ENCODE peak calls at places on chromosomes 11 and 22, in nine cellular contexts. One of them, this sample, is unnamed.

GRCh38 chr22:48331266-48331665 is 1496.4 kb downstream of the BRD1 start:
- DNase-seq in mammary epithelial cell: no peak
- DNase-seq in body of pancreas: no peak
- DNase-seq in stomach: no peak
- DNase-seq in PC-9: no peak
- DNase-seq in ovary: no peak
- DNase-seq in adrenal gland: no peak
- DNase-seq in psoas muscle: no peak
- DNase-seq in spleen: no peak
- DNase-seq in this sample: no peak

GRCh38 chr11:10004526-10005113 is 289.4 kb downstream of the SBF2 start:
- DNase-seq in adrenal gland: no peak
- DNase-seq in spleen: no peak
- DNase-seq in stomach: no peak
- DNase-seq in body of pancreas: no peak
- DNase-seq in mammary epithelial cell: peak
- DNase-seq in ovary: no peak
- DNase-seq in psoas muscle: no peak
- DNase-seq in PC-9: peak
- DNase-seq in this sample: no peak

GRCh38 chr11:111960916-111961315 is 23.8 kb downstream of the DIXDC1 start:
- DNase-seq in psoas muscle: peak
- DNase-seq in PC-9: peak
- DNase-seq in adrenal gland: peak
- DNase-seq in ovary: no peak
- DNase-seq in stomach: peak
- DNase-seq in body of pancreas: peak
- DNase-seq in mammary epithelial cell: peak
- DNase-seq in spleen: no peak
- DNase-seq in this sample: no peak

GRCh38 chr22:39266398-39267030 is 21.7 kb upstream of the PDGFB start:
- DNase-seq in mammary epithelial cell: no peak
- DNase-seq in body of pancreas: no peak
- DNase-seq in spleen: no peak
- DNase-seq in psoas muscle: no peak
- DNase-seq in stomach: no peak
- DNase-seq in ovary: no peak
- DNase-seq in PC-9: peak
- DNase-seq in adrenal gland: no peak
- DNase-seq in this sample: no peak

GRCh38 chr11:6191733-6192132 is 7.3 kb upstream of the OR52W1 start:
- DNase-seq in spleen: no peak
- DNase-seq in PC-9: no peak
- DNase-seq in body of pancreas: no peak
- DNase-seq in ovary: no peak
- DNase-seq in adrenal gland: no peak
- DNase-seq in stomach: no peak
- DNase-seq in mammary epithelial cell: no peak
- DNase-seq in psoas muscle: no peak
- DNase-seq in this sample: no peak

GRCh38 chr11:113305440-113306336 is 8.7 kb upstream of the TTC12 start:
- DNase-seq in spleen: peak
- DNase-seq in stomach: peak
- DNase-seq in ovary: peak
- DNase-seq in mammary epithelial cell: peak
- DNase-seq in psoas muscle: peak
- DNase-seq in PC-9: peak
- DNase-seq in body of pancreas: peak
- DNase-seq in adrenal gland: peak
- DNase-seq in this sample: no peak

GRCh38 chr22:49724893-49725489 is 102.7 kb downstream of the BRD1 start:
- DNase-seq in PC-9: peak
- DNase-seq in body of pancreas: peak
- DNase-seq in spleen: peak
- DNase-seq in mammary epithelial cell: peak
- DNase-seq in stomach: peak
- DNase-seq in psoas muscle: peak
- DNase-seq in ovary: no peak
- DNase-seq in adrenal gland: peak
- DNase-seq in this sample: no peak

GRCh38 chr11:94968334-94968958 is 4.9 kb downstream of the CWC15 start:
- DNase-seq in spleen: no peak
- DNase-seq in psoas muscle: no peak
- DNase-seq in mammary epithelial cell: peak
- DNase-seq in body of pancreas: no peak
- DNase-seq in ovary: no peak
- DNase-seq in adrenal gland: no peak
- DNase-seq in PC-9: no peak
- DNase-seq in stomach: no peak
- DNase-seq in this sample: no peak

GRCh38 chr11:70233511-70233919 is 30.4 kb downstream of the FADD start:
- DNase-seq in body of pancreas: no peak
- DNase-seq in psoas muscle: no peak
- DNase-seq in mammary epithelial cell: peak
- DNase-seq in PC-9: peak
- DNase-seq in stomach: peak
- DNase-seq in ovary: no peak
- DNase-seq in adrenal gland: no peak
- DNase-seq in spleen: no peak
- DNase-seq in this sample: no peak

GRCh38 chr11:561148-562003 is 606 bp downstream of the RASSF7 start:
- DNase-seq in mammary epithelial cell: peak
- DNase-seq in psoas muscle: no peak
- DNase-seq in stomach: peak
- DNase-seq in adrenal gland: no peak
- DNase-seq in spleen: no peak
- DNase-seq in PC-9: peak
- DNase-seq in body of pancreas: peak
- DNase-seq in ovary: no peak
- DNase-seq in this sample: no peak

GRCh38 chr11:1291295-1292017 is 18.0 kb downstream of the TOLLIP start:
- DNase-seq in mammary epithelial cell: no peak
- DNase-seq in ovary: peak
- DNase-seq in psoas muscle: no peak
- DNase-seq in stomach: no peak
- DNase-seq in spleen: peak
- DNase-seq in adrenal gland: peak
- DNase-seq in body of pancreas: peak
- DNase-seq in PC-9: no peak
- DNase-seq in this sample: no peak

GRCh38 chr22:27853404-27853803 is 51.8 kb upstream of the MN1 start:
- DNase-seq in psoas muscle: no peak
- DNase-seq in body of pancreas: no peak
- DNase-seq in mammary epithelial cell: no peak
- DNase-seq in ovary: no peak
- DNase-seq in PC-9: no peak
- DNase-seq in spleen: no peak
- DNase-seq in stomach: no peak
- DNase-seq in adrenal gland: no peak
- DNase-seq in this sample: no peak

GRCh38 chr11:126181939-126182730 is 29.3 kb downstream of the RPUSD4 start:
- DNase-seq in stomach: no peak
- DNase-seq in PC-9: no peak
- DNase-seq in body of pancreas: no peak
- DNase-seq in adrenal gland: no peak
- DNase-seq in spleen: peak
- DNase-seq in ovary: no peak
- DNase-seq in mammary epithelial cell: no peak
- DNase-seq in psoas muscle: no peak
- DNase-seq in this sample: no peak

GRCh38 chr11:71425851-71426250 is 22.3 kb downstream of the DHCR7 start:
- DNase-seq in ovary: no peak
- DNase-seq in PC-9: peak
- DNase-seq in stomach: no peak
- DNase-seq in body of pancreas: no peak
- DNase-seq in psoas muscle: no peak
- DNase-seq in mammary epithelial cell: peak
- DNase-seq in spleen: no peak
- DNase-seq in adrenal gland: no peak
- DNase-seq in this sample: no peak

GRCh38 chr11:22304337-22304961 is 33.7 kb upstream of the SLC17A6 start:
- DNase-seq in mammary epithelial cell: peak
- DNase-seq in PC-9: no peak
- DNase-seq in ovary: no peak
- DNase-seq in psoas muscle: no peak
- DNase-seq in spleen: no peak
- DNase-seq in stomach: no peak
- DNase-seq in adrenal gland: no peak
- DNase-seq in body of pancreas: no peak
- DNase-seq in this sample: no peak

GRCh38 chr22:46052801-46053562 is 76.0 kb upstream of the WNT7B start:
- DNase-seq in PC-9: peak
- DNase-seq in stomach: peak
- DNase-seq in psoas muscle: peak
- DNase-seq in adrenal gland: peak
- DNase-seq in spleen: peak
- DNase-seq in body of pancreas: peak
- DNase-seq in ovary: no peak
- DNase-seq in mammary epithelial cell: peak
- DNase-seq in this sample: peak

DNA sequence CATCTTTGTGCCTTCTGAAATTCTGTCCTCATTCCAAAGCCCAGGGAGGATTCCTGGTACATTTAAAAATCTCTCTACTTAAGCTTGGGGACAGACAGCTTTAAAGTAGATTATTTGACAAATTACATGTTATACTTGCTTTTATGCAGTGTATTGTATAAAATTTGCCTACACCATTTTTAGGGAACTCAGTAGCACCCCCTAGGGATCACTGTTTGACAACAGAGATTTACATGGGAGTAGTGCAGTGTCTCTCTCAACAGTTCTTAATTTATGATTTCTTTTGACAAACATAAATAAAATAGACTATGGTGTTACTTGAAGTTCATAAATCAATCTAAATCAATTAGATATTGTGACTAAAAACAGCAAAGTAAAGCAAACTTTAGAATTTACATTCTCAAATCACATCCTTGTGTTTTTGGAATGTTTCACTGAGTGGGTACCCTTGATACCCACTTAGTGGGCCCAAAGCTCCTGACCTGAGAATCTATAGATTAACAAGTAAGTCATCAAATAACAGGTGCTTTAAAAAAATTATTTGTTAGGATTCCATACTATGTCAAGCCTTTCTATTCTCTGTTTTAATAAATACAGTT is 428.8 kb downstream of the DYNC2H1 start:
- DNase-seq in PC-9: no peak
- DNase-seq in ovary: no peak
- DNase-seq in spleen: no peak
- DNase-seq in mammary epithelial cell: peak
- DNase-seq in stomach: no peak
- DNase-seq in adrenal gland: no peak
- DNase-seq in body of pancreas: no peak
- DNase-seq in psoas muscle: no peak
- DNase-seq in this sample: no peak
- TF ChIP-seq CTCF in PC-9: peak
- TF ChIP-seq CTCF in ovary: no peak
- TF ChIP-seq CTCF in spleen: no peak
- TF ChIP-seq CTCF in mammary epithelial cell: peak
- TF ChIP-seq CTCF in stomach: no peak
- TF ChIP-seq CTCF in adrenal gland: peak
- TF ChIP-seq CTCF in body of pancreas: no peak
- TF ChIP-seq CTCF in psoas muscle: peak
- TF ChIP-seq CTCF in this sample: no peak

DNA sequence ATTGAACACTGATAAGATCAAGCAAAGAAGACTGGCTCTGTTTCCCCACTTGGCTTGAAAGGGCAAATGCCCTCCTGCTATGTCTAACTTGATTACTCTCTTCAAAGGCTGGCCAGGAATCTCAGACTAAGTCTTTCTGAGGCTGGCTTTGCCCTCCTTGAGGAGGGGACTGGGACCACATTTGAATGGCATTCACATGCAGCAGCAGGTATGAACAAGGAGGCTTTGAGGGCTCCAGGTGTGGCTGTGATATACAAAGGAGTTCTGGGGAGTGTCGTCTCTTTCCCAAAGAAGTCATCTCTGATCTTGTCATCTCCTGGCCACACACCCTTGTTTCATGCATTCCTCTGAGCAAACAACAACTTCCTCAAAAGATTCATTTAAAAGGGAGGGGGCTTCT is 130.8 kb downstream of the ARL14EP start:
- DNase-seq in PC-9: no peak
- DNase-seq in mammary epithelial cell: no peak
- DNase-seq in body of pancreas: no peak
- DNase-seq in ovary: no peak
- DNase-seq in stomach: no peak
- DNase-seq in psoas muscle: no peak
- DNase-seq in spleen: no peak
- DNase-seq in adrenal gland: no peak
- DNase-seq in this sample: no peak
- H3K27ac ChIP-seq in PC-9: no peak
- H3K27ac ChIP-seq in mammary epithelial cell: no peak
- H3K27ac ChIP-seq in body of pancreas: no peak
- H3K27ac ChIP-seq in ovary: no peak
- H3K27ac ChIP-seq in stomach: no peak
- H3K27ac ChIP-seq in psoas muscle: no peak
- H3K27ac ChIP-seq in spleen: no peak
- H3K27ac ChIP-seq in adrenal gland: no peak
- H3K27ac ChIP-seq in this sample: no peak

DNA sequence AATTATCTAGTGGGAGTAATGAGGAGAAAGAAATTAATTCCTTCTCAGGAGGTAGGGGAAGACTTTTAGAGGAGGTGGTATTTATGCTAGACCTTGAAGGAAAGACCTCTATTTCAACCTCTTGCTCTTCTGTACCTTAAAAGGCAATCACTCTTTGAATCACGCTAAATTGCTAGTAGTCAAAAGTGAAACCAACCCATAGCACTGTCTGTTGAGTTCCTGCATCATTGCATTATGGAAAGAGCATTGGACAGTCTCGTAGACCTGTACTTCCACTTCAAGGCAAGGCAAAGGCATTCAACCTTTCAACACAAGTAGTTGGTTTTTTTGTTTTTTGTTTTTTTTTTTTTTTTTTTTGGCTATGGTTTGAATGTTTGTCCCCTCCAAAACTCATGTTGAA is 770.4 kb downstream of the ETS1 start:
- DNase-seq in stomach: no peak
- DNase-seq in ovary: no peak
- DNase-seq in psoas muscle: no peak
- DNase-seq in body of pancreas: no peak
- DNase-seq in adrenal gland: no peak
- DNase-seq in mammary epithelial cell: no peak
- DNase-seq in PC-9: no peak
- DNase-seq in spleen: no peak
- DNase-seq in this sample: no peak
- H3K4me3 ChIP-seq in stomach: no peak
- H3K4me3 ChIP-seq in ovary: no peak
- H3K4me3 ChIP-seq in psoas muscle: no peak
- H3K4me3 ChIP-seq in body of pancreas: no peak
- H3K4me3 ChIP-seq in adrenal gland: no peak
- H3K4me3 ChIP-seq in mammary epithelial cell: no peak
- H3K4me3 ChIP-seq in PC-9: no peak
- H3K4me3 ChIP-seq in spleen: no peak
- H3K4me3 ChIP-seq in this sample: no peak

DNA sequence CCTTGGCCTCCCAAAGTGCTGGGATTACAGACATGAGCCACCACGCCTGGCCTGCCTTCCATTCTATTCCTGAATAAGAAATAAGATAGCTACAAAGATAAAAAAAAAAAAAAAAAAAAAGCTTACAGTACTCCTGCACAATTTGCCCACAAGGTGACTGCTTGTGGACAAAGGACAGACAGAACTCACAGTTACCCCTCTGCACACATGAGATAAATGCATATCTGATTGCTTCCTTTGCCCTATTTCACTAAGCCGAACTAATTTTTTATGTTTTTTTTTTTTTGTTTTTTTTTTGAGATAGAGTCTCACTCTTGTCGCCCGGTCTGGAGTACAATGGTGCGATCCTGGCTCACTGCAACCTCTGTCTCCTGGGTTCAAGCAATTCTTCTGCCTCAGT is 23.6 kb upstream of the HSPA8 start:
- DNase-seq in stomach: no peak
- DNase-seq in psoas muscle: no peak
- DNase-seq in spleen: no peak
- DNase-seq in adrenal gland: no peak
- DNase-seq in ovary: no peak
- DNase-seq in PC-9: no peak
- DNase-seq in body of pancreas: no peak
- DNase-seq in mammary epithelial cell: no peak
- DNase-seq in this sample: no peak
- TF ChIP-seq CTCF in stomach: no peak
- TF ChIP-seq CTCF in psoas muscle: no peak
- TF ChIP-seq CTCF in spleen: no peak
- TF ChIP-seq CTCF in adrenal gland: no peak
- TF ChIP-seq CTCF in ovary: no peak
- TF ChIP-seq CTCF in PC-9: no peak
- TF ChIP-seq CTCF in body of pancreas: no peak
- TF ChIP-seq CTCF in mammary epithelial cell: no peak
- TF ChIP-seq CTCF in this sample: no peak

This sample was measured in coronary artery.